ENCODE peak calls at places on chromosomes 13 and 19, in six cellular contexts. U is psoas muscle, W is heart right ventricle, R is SK-N-SH, F is Peyer's patch, D is uterus. A is an unnamed sample.

GRCh38 chr19:46787331-46788100 is 878 bp downstream of the SLC1A5 start:
- DNase-seq in U (peak), W (peak), R (peak), F (peak), D (peak), A (peak)

GRCh38 chr13:77519808-77520207 is 15.7 kb upstream of the SCEL start:
- DNase-seq in U (no peak), W (no peak), R (no peak), F (no peak), D (no peak), A (no peak)

GRCh38 chr19:49570138-49570856 is 10.1 kb downstream of the NOSIP start:
- DNase-seq in U (no peak), W (no peak), R (peak), F (peak), D (peak), A (peak)

GRCh38 chr19:4567584-4568071 is 8.1 kb upstream of the SEMA6B start:
- DNase-seq in U (peak), W (peak), R (peak), F (peak), D (no peak), A (peak)

GRCh38 chr19:51091895-51092873 is 9.5 kb upstream of the KLK14 start:
- DNase-seq in U (no peak), W (no peak), R (no peak), F (no peak), D (no peak), A (no peak)

GRCh38 chr13:20702945-20703784 is at the start of gene IL17D:
- DNase-seq in U (peak), W (no peak), R (peak), F (no peak), D (no peak), A (peak)

GRCh38 chr13:110351636-110352420 is 44.7 kb downstream of the COL4A2 start:
- DNase-seq in U (no peak), W (no peak), R (no peak), F (no peak), D (no peak), A (no peak)

GRCh38 chr13:30735025-30735967 is at the start of gene ALOX5AP:
- DNase-seq in U (no peak), W (no peak), R (no peak), F (peak), D (no peak), A (peak)

GRCh38 chr13:111893071-111893606 is 173.8 kb upstream of the SOX1 start:
- DNase-seq in U (no peak), W (no peak), R (no peak), F (peak), D (no peak), A (no peak)

GRCh38 chr13:80473695-80474094 is 132.8 kb upstream of the SPRY2 start:
- DNase-seq in U (no peak), W (no peak), R (no peak), F (no peak), D (no peak), A (no peak)

GRCh38 chr19:1000095-1000494 is at the start of gene GRIN3B:
- DNase-seq in U (peak), W (peak), R (peak), F (peak), D (peak), A (peak)

GRCh38 chr13:27578121-27579030 is 42.0 kb downstream of the LNX2 start:
- DNase-seq in U (no peak), W (no peak), R (no peak), F (no peak), D (no peak), A (no peak)

GRCh38 chr13:23899555-23899954 is 2.3 kb upstream of the C1QTNF9B start:
- DNase-seq in U (no peak), W (no peak), R (peak), F (peak), D (no peak), A (no peak)

DNA sequence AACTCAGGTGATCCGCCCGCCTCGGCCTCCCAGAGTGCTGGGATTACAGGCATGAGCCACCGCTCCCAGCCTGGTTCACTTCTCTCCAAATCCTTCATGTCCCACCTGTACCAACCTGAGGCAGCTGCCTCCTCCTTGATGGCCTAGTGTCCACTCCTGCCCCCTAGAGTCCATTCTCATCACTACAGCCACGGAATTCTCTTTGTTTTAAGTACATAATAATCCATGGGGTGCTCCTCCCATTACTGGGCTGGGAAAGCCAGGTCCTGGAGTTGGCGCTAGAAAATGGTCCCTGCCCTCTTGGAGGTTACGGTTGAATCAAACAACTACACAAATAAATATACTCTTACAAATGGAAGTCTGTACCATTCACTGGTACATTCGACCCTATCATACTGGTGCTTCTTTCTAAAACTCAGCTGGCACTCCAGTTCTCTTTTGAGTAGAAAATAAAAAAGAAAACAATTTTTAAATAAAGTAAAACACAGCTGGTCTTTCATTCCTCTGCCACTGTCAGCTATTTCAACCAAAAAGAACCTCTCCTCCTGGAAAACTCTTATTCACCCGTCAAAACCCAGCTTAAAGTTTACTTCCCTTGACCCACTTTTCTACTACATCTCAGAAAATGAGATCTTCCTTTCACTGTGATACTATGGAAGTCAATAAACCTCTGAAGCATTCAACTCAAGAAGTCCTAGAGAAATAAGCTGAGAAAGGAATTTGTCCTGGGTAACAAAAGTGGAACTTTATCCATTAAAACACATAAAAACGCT is 22.4 kb upstream of the ARHGEF18 start:
- DNase-seq in U (no peak), W (no peak), R (no peak), F (peak), D (no peak), A (peak)
- TF ChIP-seq CTCF in U (peak), W (no peak), R (peak), F (peak), D (no peak), A (peak)

GRCh38 chr13:50168803-50169202 is 153.6 kb downstream of the KCNRG start:
- DNase-seq in U (no peak), W (no peak), R (no peak), F (no peak), D (no peak), A (no peak)

GRCh38 chr13:50167967-50168366 is 152.7 kb downstream of the KCNRG start:
- DNase-seq in U (no peak), W (no peak), R (no peak), F (no peak), D (no peak), A (no peak)

GRCh38 chr13:50171585-50172282 is 156.5 kb downstream of the KCNRG start:
- DNase-seq in U (no peak), W (no peak), R (no peak), F (no peak), D (no peak), A (no peak)

GRCh38 chr13:50167224-50167947 is 152.1 kb downstream of the KCNRG start:
- DNase-seq in U (no peak), W (no peak), R (no peak), F (no peak), D (no peak), A (no peak)

DNA sequence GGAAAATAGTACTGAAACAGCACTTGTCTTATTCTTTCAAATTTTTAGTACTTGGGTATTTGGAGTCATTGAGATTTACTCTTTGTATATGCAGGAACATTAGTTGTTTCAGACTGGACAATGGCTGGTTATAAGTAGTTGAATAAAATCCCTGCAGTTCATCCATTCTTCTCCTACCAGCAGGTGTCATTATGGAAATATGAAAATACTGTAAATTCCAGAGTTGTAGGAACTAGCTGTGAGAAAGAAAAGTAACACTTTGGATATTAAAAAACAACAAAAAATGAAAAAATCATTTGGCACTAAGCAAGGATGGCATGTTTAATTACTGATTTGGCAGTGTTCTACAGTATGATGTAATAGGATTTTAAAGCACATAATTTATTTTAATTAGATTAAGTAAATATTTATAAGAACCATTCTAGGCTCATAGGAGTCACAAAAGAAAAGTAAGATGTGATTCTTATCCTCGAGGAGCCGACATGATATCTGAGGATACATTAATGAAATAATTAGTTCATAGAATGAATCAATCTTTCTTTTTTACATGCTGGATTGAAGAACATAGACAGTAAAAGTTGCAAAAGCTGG is 155.3 kb downstream of the KCNRG start:
- DNase-seq in U (no peak), W (no peak), R (no peak), F (no peak), D (no peak), A (no peak)
- TF ChIP-seq CTCF in U (peak), W (no peak), R (peak), F (no peak), D (peak), A (no peak)

DNA sequence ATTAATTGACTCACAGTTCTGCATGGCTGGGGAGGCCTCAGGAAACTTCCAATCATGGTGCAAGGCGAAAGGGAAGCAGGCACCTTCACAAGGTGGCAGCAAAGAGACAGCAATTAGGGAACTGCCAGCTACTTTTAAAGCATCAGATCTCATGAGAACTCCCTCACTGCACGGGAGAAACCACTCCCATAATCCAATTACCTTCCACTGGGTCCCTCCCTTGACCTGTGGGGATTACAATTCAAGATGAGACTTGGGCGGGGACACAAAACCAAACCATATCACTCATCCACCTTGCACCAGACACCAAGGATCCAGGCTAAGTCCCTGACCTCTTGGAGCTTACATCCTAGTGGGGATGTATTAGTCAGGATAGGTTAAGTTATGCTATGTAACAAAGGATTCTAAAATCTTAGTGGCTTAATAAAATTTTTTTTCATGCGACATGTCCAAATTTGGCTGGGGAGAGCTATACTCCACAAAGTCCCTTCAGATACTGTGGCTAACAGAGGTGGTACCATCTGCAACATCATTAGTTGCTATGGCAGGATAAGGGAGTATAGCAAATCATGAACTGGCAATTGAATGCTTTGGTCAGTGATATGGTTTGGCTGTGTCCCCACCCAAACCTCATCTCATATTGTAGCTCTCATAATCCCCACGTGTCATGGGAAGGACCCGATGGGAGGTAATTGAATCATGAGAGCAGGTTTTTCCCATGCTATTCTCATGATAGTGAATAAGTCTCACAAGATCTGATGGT is 8.3 kb upstream of the FAM187B start:
- DNase-seq in U (no peak), W (no peak), R (no peak), F (peak), D (no peak), A (peak)
- TF ChIP-seq CTCF in U (no peak), W (no peak), R (no peak), F (peak), D (no peak), A (no peak)

DNA sequence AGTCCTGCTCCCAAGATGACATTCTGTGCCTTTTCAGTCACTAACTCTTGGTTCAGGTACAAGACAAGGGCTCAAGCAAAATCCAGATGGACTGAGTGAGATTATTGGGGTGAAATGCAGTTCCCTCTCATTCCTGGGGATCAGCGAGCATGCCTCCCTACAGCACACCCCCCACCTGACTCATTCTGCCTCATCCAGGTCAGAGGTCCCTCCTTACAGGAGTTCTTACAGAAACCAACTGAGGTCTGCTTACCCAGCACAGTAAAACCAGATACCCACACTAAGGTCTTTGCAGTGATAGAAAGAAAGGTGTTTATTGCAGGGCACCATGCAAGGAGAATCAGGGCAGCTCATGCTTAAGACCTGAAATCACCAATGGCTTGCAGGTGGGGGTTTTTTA is 21.6 kb upstream of the MRI1 start:
- DNase-seq in U (no peak), W (no peak), R (no peak), F (no peak), D (no peak), A (no peak)
- TF ChIP-seq CTCF in U (no peak), W (no peak), R (no peak), F (no peak), D (no peak), A (no peak)

DNA sequence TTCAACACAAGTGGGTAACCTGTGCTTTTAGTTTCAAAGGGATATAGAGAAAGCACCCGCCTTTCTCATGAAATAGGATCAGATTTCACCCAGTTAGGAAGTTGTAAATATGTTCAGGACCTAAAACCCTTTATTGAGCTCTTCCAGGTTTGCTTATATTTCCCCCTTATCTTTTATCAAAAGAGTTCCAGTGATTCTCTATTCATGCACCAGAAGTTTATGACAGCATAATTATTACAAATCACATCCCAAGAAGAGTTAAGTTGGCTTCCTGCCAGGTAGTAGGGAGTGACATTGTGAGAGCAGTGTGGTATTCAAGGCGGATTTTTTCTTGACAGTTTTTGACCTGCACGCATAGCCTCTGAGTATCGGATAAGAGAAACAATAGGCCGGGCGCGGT is 190.3 kb downstream of the STK24 start:
- DNase-seq in U (no peak), W (no peak), R (peak), F (no peak), D (no peak), A (no peak)
- TF ChIP-seq CTCF in U (no peak), W (no peak), R (no peak), F (no peak), D (no peak), A (no peak)

GRCh38 chr19:45585158-45585577 is 566 bp upstream of the OPA3 start:
- DNase-seq in U (no peak), W (no peak), R (no peak), F (no peak), D (no peak), A (no peak)

GRCh38 chr19:45581576-45581975 is 3.0 kb downstream of the OPA3 start:
- DNase-seq in U (no peak), W (no peak), R (no peak), F (no peak), D (no peak), A (no peak)

GRCh38 chr19:45587873-45588272 is 3.3 kb upstream of the OPA3 start:
- DNase-seq in U (no peak), W (no peak), R (no peak), F (peak), D (no peak), A (no peak)

GRCh38 chr19:45589768-45590167 is 5.2 kb upstream of the OPA3 start:
- DNase-seq in U (no peak), W (no peak), R (no peak), F (no peak), D (no peak), A (no peak)

DNA sequence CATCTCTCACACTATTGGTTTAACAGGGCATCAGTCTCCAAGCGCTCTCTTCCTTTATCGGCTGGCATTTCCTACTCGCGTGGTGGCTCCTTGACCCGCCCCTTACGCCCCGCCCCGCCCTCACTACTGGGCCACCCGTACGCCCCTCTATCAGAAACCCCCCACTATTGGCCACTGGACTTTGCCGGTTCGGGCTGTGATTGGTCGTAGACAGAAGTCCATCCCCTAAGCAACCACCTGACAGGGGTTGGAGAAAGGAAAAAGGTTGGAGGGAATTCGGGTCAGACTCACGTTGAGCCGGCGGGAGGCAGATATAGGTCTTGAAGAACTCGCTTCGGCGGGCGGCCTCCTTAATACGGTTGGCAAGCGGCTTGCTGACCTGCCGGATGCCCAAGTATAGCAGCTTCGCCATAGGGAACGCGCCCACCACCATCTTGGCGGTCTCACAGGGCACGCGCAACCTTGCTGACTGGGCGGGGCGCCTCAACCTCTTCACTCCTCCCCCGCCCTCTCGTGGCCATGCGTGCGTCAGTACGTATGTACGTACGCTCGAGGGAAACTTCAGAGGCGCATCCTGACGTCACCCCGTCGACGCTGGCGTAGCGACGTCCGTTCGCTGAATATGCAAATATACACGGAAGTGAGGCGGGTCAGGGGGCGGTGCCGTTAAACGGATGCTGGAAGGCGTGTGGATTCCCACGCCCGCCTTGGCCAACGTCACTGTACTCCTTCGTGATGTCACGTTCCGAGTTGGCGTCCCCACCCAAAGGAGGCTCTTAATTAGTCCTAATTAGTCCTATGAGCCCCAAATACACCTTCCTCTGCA is at the start of gene OPA3:
- DNase-seq in U (peak), W (peak), R (peak), F (peak), D (peak), A (peak)
- TF ChIP-seq CTCF in U (no peak), W (no peak), R (no peak), F (no peak), D (peak), A (no peak)

DNA sequence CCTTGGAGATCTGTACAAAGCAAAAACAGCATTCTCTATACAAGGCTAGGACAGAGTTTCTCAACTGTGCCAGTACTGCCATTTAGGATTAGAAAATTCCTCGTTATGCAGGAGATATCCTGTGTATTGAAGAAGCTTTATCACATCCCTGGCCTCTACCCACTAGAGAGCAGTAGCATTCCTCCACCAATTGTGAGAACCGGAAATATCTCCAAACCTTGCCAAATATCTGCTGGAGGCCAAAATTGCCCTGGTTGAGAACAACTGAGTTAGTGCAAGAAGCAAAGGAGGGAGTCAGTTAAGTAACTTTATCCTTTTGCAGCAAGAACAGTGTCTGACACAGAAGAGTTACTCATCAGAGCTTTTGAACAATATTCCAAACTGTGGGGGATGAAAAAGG is 16.2 kb upstream of the FREM2 start:
- DNase-seq in U (no peak), W (no peak), R (no peak), F (no peak), D (no peak), A (no peak)
- TF ChIP-seq CTCF in U (no peak), W (no peak), R (peak), F (no peak), D (no peak), A (no peak)

A was measured in activated CD8-positive, alpha-beta T cell treated with anti-CD3 and anti-CD28 coated beads for 36 hours.